ENCODE peak calls at places on chromosomes 4 and X, in ten cellular contexts. One of them, this sample, is unnamed. For H3K4me1, the result is how much of the 10 kb centered on the place peaks cover.

GRCh38 chr4:88583643-88584470 is 8.4 kb upstream of the HERC3 start:
- DNase-seq in stomach: no peak
- DNase-seq in adrenal gland: no peak
- DNase-seq in left ventricle myocardium inferior: no peak
- DNase-seq in esophagus squamous epithelium: no peak
- DNase-seq in astrocyte: no peak
- DNase-seq in CD8-positive, alpha-beta T cell: no peak
- DNase-seq in uterus: no peak
- DNase-seq in A549: no peak
- DNase-seq in breast epithelium: no peak
- DNase-seq in this sample: no peak

GRCh38 chr4:72496119-72496518 is 72.9 kb downstream of the ADAMTS3 start:
- DNase-seq in stomach: no peak
- DNase-seq in adrenal gland: no peak
- DNase-seq in left ventricle myocardium inferior: no peak
- DNase-seq in esophagus squamous epithelium: no peak
- DNase-seq in astrocyte: peak
- DNase-seq in CD8-positive, alpha-beta T cell: no peak
- DNase-seq in uterus: no peak
- DNase-seq in A549: no peak
- DNase-seq in breast epithelium: no peak
- DNase-seq in this sample: no peak

GRCh38 chr4:13546374-13546854 is 2.1 kb upstream of the NKX3-2 start:
- DNase-seq in stomach: no peak
- DNase-seq in adrenal gland: no peak
- DNase-seq in left ventricle myocardium inferior: no peak
- DNase-seq in esophagus squamous epithelium: no peak
- DNase-seq in astrocyte: no peak
- DNase-seq in CD8-positive, alpha-beta T cell: no peak
- DNase-seq in uterus: no peak
- DNase-seq in A549: no peak
- DNase-seq in breast epithelium: no peak
- DNase-seq in this sample: no peak

GRCh38 chrX:9847071-9847470 is 60.8 kb downstream of the SHROOM2 start:
- DNase-seq in stomach: no peak
- DNase-seq in adrenal gland: no peak
- DNase-seq in left ventricle myocardium inferior: no peak
- DNase-seq in esophagus squamous epithelium: no peak
- DNase-seq in astrocyte: peak
- DNase-seq in CD8-positive, alpha-beta T cell: no peak
- DNase-seq in uterus: no peak
- DNase-seq in A549: no peak
- DNase-seq in breast epithelium: no peak
- DNase-seq in this sample: no peak

GRCh38 chrX:29903365-29903764 is 312.0 kb upstream of the MAGEB2 start:
- DNase-seq in stomach: no peak
- DNase-seq in adrenal gland: no peak
- DNase-seq in left ventricle myocardium inferior: no peak
- DNase-seq in esophagus squamous epithelium: no peak
- DNase-seq in astrocyte: no peak
- DNase-seq in CD8-positive, alpha-beta T cell: no peak
- DNase-seq in uterus: no peak
- DNase-seq in A549: no peak
- DNase-seq in breast epithelium: no peak
- DNase-seq in this sample: no peak

GRCh38 chr4:117137143-117137542 is 51.8 kb upstream of the TRAM1L1 start:
- DNase-seq in stomach: no peak
- DNase-seq in adrenal gland: no peak
- DNase-seq in left ventricle myocardium inferior: no peak
- DNase-seq in esophagus squamous epithelium: no peak
- DNase-seq in astrocyte: peak
- DNase-seq in CD8-positive, alpha-beta T cell: no peak
- DNase-seq in uterus: no peak
- DNase-seq in A549: no peak
- DNase-seq in breast epithelium: no peak
- DNase-seq in this sample: no peak

GRCh38 chr4:15779789-15780188 is 1.7 kb downstream of the CD38 start:
- DNase-seq in stomach: no peak
- DNase-seq in adrenal gland: no peak
- DNase-seq in left ventricle myocardium inferior: no peak
- DNase-seq in esophagus squamous epithelium: no peak
- DNase-seq in astrocyte: no peak
- DNase-seq in CD8-positive, alpha-beta T cell: no peak
- DNase-seq in uterus: no peak
- DNase-seq in A549: no peak
- DNase-seq in breast epithelium: no peak
- DNase-seq in this sample: no peak

GRCh38 chrX:118211891-118212816 is 95.5 kb upstream of the KLHL13 start:
- DNase-seq in stomach: no peak
- DNase-seq in adrenal gland: no peak
- DNase-seq in left ventricle myocardium inferior: no peak
- DNase-seq in esophagus squamous epithelium: no peak
- DNase-seq in astrocyte: no peak
- DNase-seq in CD8-positive, alpha-beta T cell: no peak
- DNase-seq in uterus: no peak
- DNase-seq in A549: no peak
- DNase-seq in breast epithelium: no peak
- DNase-seq in this sample: no peak

GRCh38 chr4:118972167-118972566 is 83.5 kb downstream of the SYNPO2 start:
- DNase-seq in stomach: no peak
- DNase-seq in adrenal gland: no peak
- DNase-seq in left ventricle myocardium inferior: no peak
- DNase-seq in esophagus squamous epithelium: no peak
- DNase-seq in astrocyte: no peak
- DNase-seq in CD8-positive, alpha-beta T cell: no peak
- DNase-seq in uterus: no peak
- DNase-seq in A549: no peak
- DNase-seq in breast epithelium: no peak
- DNase-seq in this sample: no peak
- H3K4me1 ChIP-seq in stomach: under half
- H3K4me1 ChIP-seq in adrenal gland: under half
- H3K4me1 ChIP-seq in left ventricle myocardium inferior: half or more
- H3K4me1 ChIP-seq in esophagus squamous epithelium: under half
- H3K4me1 ChIP-seq in astrocyte: under half
- H3K4me1 ChIP-seq in CD8-positive, alpha-beta T cell: under half
- H3K4me1 ChIP-seq in uterus: under half
- H3K4me1 ChIP-seq in A549: under half
- H3K4me1 ChIP-seq in breast epithelium: under half
- H3K4me1 ChIP-seq in this sample: under half

GRCh38 chrX:38638952-38639529 is 77.7 kb downstream of the TSPAN7 start:
- DNase-seq in stomach: no peak
- DNase-seq in adrenal gland: no peak
- DNase-seq in left ventricle myocardium inferior: no peak
- DNase-seq in esophagus squamous epithelium: no peak
- DNase-seq in astrocyte: no peak
- DNase-seq in CD8-positive, alpha-beta T cell: no peak
- DNase-seq in uterus: no peak
- DNase-seq in A549: no peak
- DNase-seq in breast epithelium: no peak
- DNase-seq in this sample: no peak

GRCh38 chrX:38641197-38641596 is 79.9 kb downstream of the TSPAN7 start:
- DNase-seq in stomach: no peak
- DNase-seq in adrenal gland: no peak
- DNase-seq in left ventricle myocardium inferior: no peak
- DNase-seq in esophagus squamous epithelium: no peak
- DNase-seq in astrocyte: no peak
- DNase-seq in CD8-positive, alpha-beta T cell: no peak
- DNase-seq in uterus: no peak
- DNase-seq in A549: no peak
- DNase-seq in breast epithelium: no peak
- DNase-seq in this sample: no peak

GRCh38 chrX:38634665-38635064 is 73.3 kb downstream of the TSPAN7 start:
- DNase-seq in stomach: no peak
- DNase-seq in adrenal gland: no peak
- DNase-seq in left ventricle myocardium inferior: no peak
- DNase-seq in esophagus squamous epithelium: no peak
- DNase-seq in astrocyte: no peak
- DNase-seq in CD8-positive, alpha-beta T cell: no peak
- DNase-seq in uterus: no peak
- DNase-seq in A549: no peak
- DNase-seq in breast epithelium: no peak
- DNase-seq in this sample: no peak

GRCh38 chrX:38639730-38640129 is 78.4 kb downstream of the TSPAN7 start:
- DNase-seq in stomach: no peak
- DNase-seq in adrenal gland: no peak
- DNase-seq in left ventricle myocardium inferior: no peak
- DNase-seq in esophagus squamous epithelium: no peak
- DNase-seq in astrocyte: no peak
- DNase-seq in CD8-positive, alpha-beta T cell: no peak
- DNase-seq in uterus: no peak
- DNase-seq in A549: no peak
- DNase-seq in breast epithelium: no peak
- DNase-seq in this sample: no peak

DNA sequence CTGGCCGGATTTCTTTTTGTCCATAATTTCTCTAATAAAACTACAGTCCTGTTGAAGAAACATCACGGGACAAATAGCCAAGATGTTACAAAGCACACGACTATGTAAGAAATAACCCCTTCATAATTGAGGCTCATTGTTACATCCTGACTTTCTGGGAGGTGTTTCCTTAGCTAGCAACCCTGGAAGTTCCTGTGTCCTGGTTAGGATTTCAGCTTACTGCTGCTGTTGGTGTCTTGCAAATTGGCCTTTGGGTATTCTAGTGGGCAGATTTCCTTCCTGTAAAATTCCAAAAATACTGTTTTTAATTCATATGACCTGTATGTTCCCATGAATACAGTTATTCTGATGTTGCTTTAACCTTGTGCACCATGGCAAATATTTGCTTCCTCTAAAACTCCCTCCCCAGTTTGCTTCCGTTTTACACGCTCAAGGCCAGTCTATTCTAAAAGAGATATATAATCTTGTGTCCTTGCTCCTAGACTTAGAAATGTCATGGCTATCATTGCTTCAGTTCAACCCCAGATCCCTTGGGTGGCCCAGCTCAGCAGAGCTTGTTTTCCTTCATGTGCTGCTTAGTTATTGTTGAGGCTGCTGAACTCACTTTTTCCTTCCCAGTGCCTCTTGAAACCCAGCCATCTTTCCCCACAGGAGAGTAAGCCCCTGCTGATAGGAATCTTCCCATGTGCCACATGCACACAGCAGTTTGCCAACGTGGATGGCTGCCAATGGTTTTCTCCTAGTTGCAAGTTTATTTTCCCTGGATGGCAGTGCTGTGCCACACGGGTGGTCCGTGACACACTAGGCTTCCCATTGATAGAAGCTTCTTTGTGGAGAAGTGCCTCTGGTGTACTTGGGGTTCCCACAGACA is 75.8 kb downstream of the TSPAN7 start:
- DNase-seq in stomach: peak
- DNase-seq in adrenal gland: peak
- DNase-seq in left ventricle myocardium inferior: no peak
- DNase-seq in esophagus squamous epithelium: no peak
- DNase-seq in astrocyte: no peak
- DNase-seq in CD8-positive, alpha-beta T cell: no peak
- DNase-seq in uterus: no peak
- DNase-seq in A549: no peak
- DNase-seq in breast epithelium: no peak
- DNase-seq in this sample: no peak
- TF ChIP-seq CTCF in stomach: no peak
- TF ChIP-seq CTCF in adrenal gland: no peak
- TF ChIP-seq CTCF in left ventricle myocardium inferior: no peak
- TF ChIP-seq CTCF in esophagus squamous epithelium: no peak
- TF ChIP-seq CTCF in astrocyte: no peak
- TF ChIP-seq CTCF in CD8-positive, alpha-beta T cell: no peak
- TF ChIP-seq CTCF in uterus: no peak
- TF ChIP-seq CTCF in A549: no peak
- TF ChIP-seq CTCF in breast epithelium: no peak
- TF ChIP-seq CTCF in this sample: no peak

GRCh38 chrX:33725556-33726232 is 406.4 kb downstream of the FAM47A start:
- DNase-seq in stomach: no peak
- DNase-seq in adrenal gland: no peak
- DNase-seq in left ventricle myocardium inferior: no peak
- DNase-seq in esophagus squamous epithelium: no peak
- DNase-seq in astrocyte: no peak
- DNase-seq in CD8-positive, alpha-beta T cell: no peak
- DNase-seq in uterus: peak
- DNase-seq in A549: no peak
- DNase-seq in breast epithelium: no peak
- DNase-seq in this sample: no peak
- H3K4me3 ChIP-seq in stomach: peak
- H3K4me3 ChIP-seq in adrenal gland: no peak
- H3K4me3 ChIP-seq in left ventricle myocardium inferior: peak
- H3K4me3 ChIP-seq in esophagus squamous epithelium: peak
- H3K4me3 ChIP-seq in astrocyte: peak
- H3K4me3 ChIP-seq in CD8-positive, alpha-beta T cell: no peak
- H3K4me3 ChIP-seq in uterus: peak
- H3K4me3 ChIP-seq in A549: no peak
- H3K4me3 ChIP-seq in breast epithelium: peak
- H3K4me3 ChIP-seq in this sample: no peak

GRCh38 chrX:48667504-48667903 is 16.1 kb upstream of the WAS start:
- DNase-seq in stomach: no peak
- DNase-seq in adrenal gland: no peak
- DNase-seq in left ventricle myocardium inferior: no peak
- DNase-seq in esophagus squamous epithelium: no peak
- DNase-seq in astrocyte: no peak
- DNase-seq in CD8-positive, alpha-beta T cell: no peak
- DNase-seq in uterus: no peak
- DNase-seq in A549: no peak
- DNase-seq in breast epithelium: no peak
- DNase-seq in this sample: no peak

GRCh38 chrX:48664156-48664555 is 19.4 kb upstream of the WAS start:
- DNase-seq in stomach: no peak
- DNase-seq in adrenal gland: no peak
- DNase-seq in left ventricle myocardium inferior: no peak
- DNase-seq in esophagus squamous epithelium: no peak
- DNase-seq in astrocyte: no peak
- DNase-seq in CD8-positive, alpha-beta T cell: no peak
- DNase-seq in uterus: no peak
- DNase-seq in A549: no peak
- DNase-seq in breast epithelium: no peak
- DNase-seq in this sample: no peak

GRCh38 chrX:48665991-48666390 is 17.6 kb upstream of the WAS start:
- DNase-seq in stomach: no peak
- DNase-seq in adrenal gland: no peak
- DNase-seq in left ventricle myocardium inferior: no peak
- DNase-seq in esophagus squamous epithelium: no peak
- DNase-seq in astrocyte: no peak
- DNase-seq in CD8-positive, alpha-beta T cell: no peak
- DNase-seq in uterus: no peak
- DNase-seq in A549: no peak
- DNase-seq in breast epithelium: no peak
- DNase-seq in this sample: no peak

GRCh38 chrX:48663241-48663640 is 20.4 kb upstream of the WAS start:
- DNase-seq in stomach: no peak
- DNase-seq in adrenal gland: no peak
- DNase-seq in left ventricle myocardium inferior: no peak
- DNase-seq in esophagus squamous epithelium: no peak
- DNase-seq in astrocyte: no peak
- DNase-seq in CD8-positive, alpha-beta T cell: no peak
- DNase-seq in uterus: no peak
- DNase-seq in A549: no peak
- DNase-seq in breast epithelium: no peak
- DNase-seq in this sample: no peak

DNA sequence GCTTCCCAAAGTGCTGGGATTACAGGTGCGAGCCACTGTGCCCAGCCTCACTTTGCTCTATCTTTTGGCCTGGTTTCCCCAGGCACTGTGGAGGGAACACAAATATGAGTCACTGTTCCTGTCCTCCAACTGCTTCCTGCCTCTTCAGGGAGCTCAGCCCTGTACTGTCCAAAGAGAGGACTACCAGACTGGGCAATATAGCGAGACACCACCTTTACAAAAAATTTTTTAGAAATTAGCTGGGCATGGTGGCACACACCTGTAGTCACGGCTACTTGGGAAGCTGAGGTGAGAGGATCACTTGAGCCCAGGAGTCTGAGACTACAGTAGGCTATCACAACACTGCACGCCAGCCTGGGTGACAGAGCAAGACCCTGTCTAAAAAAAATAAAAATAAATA is 16.9 kb upstream of the WAS start:
- DNase-seq in stomach: no peak
- DNase-seq in adrenal gland: no peak
- DNase-seq in left ventricle myocardium inferior: no peak
- DNase-seq in esophagus squamous epithelium: no peak
- DNase-seq in astrocyte: no peak
- DNase-seq in CD8-positive, alpha-beta T cell: no peak
- DNase-seq in uterus: no peak
- DNase-seq in A549: no peak
- DNase-seq in breast epithelium: no peak
- DNase-seq in this sample: no peak
- H3K4me1 ChIP-seq in stomach: under half
- H3K4me1 ChIP-seq in adrenal gland: under half
- H3K4me1 ChIP-seq in left ventricle myocardium inferior: under half
- H3K4me1 ChIP-seq in esophagus squamous epithelium: under half
- H3K4me1 ChIP-seq in astrocyte: under half
- H3K4me1 ChIP-seq in CD8-positive, alpha-beta T cell: under half
- H3K4me1 ChIP-seq in uterus: under half
- H3K4me1 ChIP-seq in A549: under half
- H3K4me1 ChIP-seq in breast epithelium: under half
- H3K4me1 ChIP-seq in this sample: under half